ENCODE peak calls at places on chromosomes 7 and 10, in eight cellular contexts. B is IMR-90, H is A549, V is SK-N-SH, T is GM12878, U is K562, C is H1, P is HepG2. E is an unnamed sample.

GRCh38 chr7:142280263-142280662 is 22.4 kb upstream of the PRSS58 start:
- DNase-seq in B (no peak), H (no peak), V (no peak), T (no peak), U (no peak), C (no peak), P (no peak), E (no peak)

GRCh38 chr10:132257271-132257670 is 50.5 kb downstream of the STK32C start:
- DNase-seq in B (peak), H (no peak), V (peak), T (no peak), U (peak), C (no peak), P (no peak), E (no peak)

GRCh38 chr10:103433858-103434257 is 18.3 kb downstream of the CALHM2 start:
- DNase-seq in B (no peak), H (no peak), V (no peak), T (no peak), U (no peak), C (no peak), P (no peak), E (no peak)

GRCh38 chr7:15737586-15737985 is 51.1 kb upstream of the MEOX2 start:
- DNase-seq in B (no peak), H (no peak), V (no peak), T (no peak), U (no peak), C (no peak), P (no peak), E (no peak)

GRCh38 chr10:100186253-100186780 is 488 bp upstream of the ERLIN1 start:
- DNase-seq in B (peak), H (peak), V (peak), T (peak), U (peak), C (no peak), P (no peak), E (no peak)

GRCh38 chr10:68271104-68271882 is 39.4 kb upstream of the ATOH7 start:
- DNase-seq in B (peak), H (no peak), V (no peak), T (no peak), U (no peak), C (no peak), P (no peak), E (no peak)

GRCh38 chr7:132933076-132933466 is 148.8 kb downstream of the CHCHD3 start:
- DNase-seq in B (peak), H (no peak), V (no peak), T (no peak), U (no peak), C (no peak), P (no peak), E (no peak)

GRCh38 chr7:66804001-66804400 is 63.5 kb downstream of the RABGEF1 start:
- DNase-seq in B (no peak), H (no peak), V (no peak), T (no peak), U (no peak), C (no peak), P (no peak), E (no peak)

GRCh38 chr10:132657127-132657706 is 119.6 kb downstream of the INPP5A start:
- DNase-seq in B (no peak), H (no peak), V (no peak), T (no peak), U (no peak), C (no peak), P (no peak), E (no peak)

GRCh38 chr7:105678811-105679495 is 97.7 kb upstream of the EFCAB10 start:
- DNase-seq in B (peak), H (no peak), V (no peak), T (no peak), U (no peak), C (no peak), P (no peak), E (no peak)

GRCh38 chr10:8404721-8405120 is 350.2 kb downstream of the GATA3 start:
- DNase-seq in B (no peak), H (no peak), V (no peak), T (peak), U (no peak), C (no peak), P (no peak), E (no peak)

GRCh38 chr7:36692444-36692843 is 31.9 kb downstream of the AOAH start:
- DNase-seq in B (no peak), H (no peak), V (no peak), T (no peak), U (no peak), C (no peak), P (no peak), E (no peak)

GRCh38 chr10:95650232-95650631 is 6.3 kb downstream of the ALDH18A1 start:
- DNase-seq in B (no peak), H (no peak), V (no peak), T (no peak), U (no peak), C (no peak), P (no peak), E (no peak)

GRCh38 chr7:67301667-67302066 is 305.0 kb downstream of the TYW1 start:
- DNase-seq in B (peak), H (no peak), V (no peak), T (no peak), U (no peak), C (no peak), P (no peak), E (no peak)

GRCh38 chr10:24238527-24239247 is 29.7 kb downstream of the KIAA1217 start:
- DNase-seq in B (no peak), H (no peak), V (no peak), T (no peak), U (no peak), C (no peak), P (no peak), E (no peak)

GRCh38 chr10:70740441-70741288 is 44.5 kb downstream of the TBATA start:
- DNase-seq in B (no peak), H (no peak), V (no peak), T (no peak), U (no peak), C (no peak), P (no peak), E (no peak)

GRCh38 chr7:42494722-42495121 is 257.7 kb upstream of the GLI3 start:
- DNase-seq in B (no peak), H (no peak), V (no peak), T (no peak), U (no peak), C (no peak), P (no peak), E (no peak)

GRCh38 chr7:42494199-42494710 is 257.2 kb upstream of the GLI3 start:
- DNase-seq in B (no peak), H (no peak), V (no peak), T (no peak), U (no peak), C (no peak), P (no peak), E (no peak)

GRCh38 chr7:42495251-42495650 is 258.2 kb upstream of the GLI3 start:
- DNase-seq in B (no peak), H (no peak), V (no peak), T (no peak), U (no peak), C (no peak), P (no peak), E (no peak)

GRCh38 chr7:42492895-42493294 is 255.9 kb upstream of the GLI3 start:
- DNase-seq in B (no peak), H (no peak), V (no peak), T (no peak), U (no peak), C (no peak), P (no peak), E (no peak)

GRCh38 chr7:42493436-42494198 is 256.6 kb upstream of the GLI3 start:
- DNase-seq in B (peak), H (peak), V (peak), T (no peak), U (peak), C (peak), P (no peak), E (no peak)
- H3K4me3 ChIP-seq in B (peak), H (peak), V (peak), T (no peak), U (peak), C (peak), P (no peak), E (no peak)

GRCh38 chr7:144515430-144515829 is 111.9 kb upstream of the NOBOX start:
- DNase-seq in B (no peak), H (no peak), V (no peak), T (no peak), U (no peak), C (no peak), P (no peak), E (no peak)

GRCh38 chr7:144516729-144517128 is 113.2 kb upstream of the NOBOX start:
- DNase-seq in B (no peak), H (no peak), V (no peak), T (no peak), U (no peak), C (no peak), P (no peak), E (no peak)

GRCh38 chr7:144508702-144509101 is 105.2 kb upstream of the NOBOX start:
- DNase-seq in B (no peak), H (no peak), V (no peak), T (peak), U (no peak), C (no peak), P (no peak), E (no peak)

GRCh38 chr7:144517762-144518161 is 114.3 kb upstream of the NOBOX start:
- DNase-seq in B (no peak), H (no peak), V (no peak), T (no peak), U (no peak), C (no peak), P (no peak), E (no peak)

DNA sequence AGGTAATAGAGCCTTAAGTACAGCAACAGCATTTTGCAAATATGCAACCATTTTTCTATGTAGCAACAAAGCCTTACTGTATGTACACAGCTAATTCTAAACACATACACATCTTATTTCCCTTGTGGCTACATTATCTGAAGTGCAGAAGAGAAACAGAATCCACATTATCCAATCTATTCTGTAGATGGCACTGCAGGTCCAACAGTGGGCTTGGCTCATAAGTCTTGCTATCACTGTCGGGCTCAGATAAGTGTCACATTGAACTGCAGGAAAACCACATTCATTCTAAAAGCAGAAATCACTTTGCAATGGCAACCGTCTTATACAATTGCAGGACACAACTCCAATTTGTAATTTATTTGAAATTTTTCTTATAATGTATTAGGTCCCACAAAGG is 109.8 kb upstream of the NOBOX start:
- DNase-seq in B (no peak), H (peak), V (no peak), T (peak), U (no peak), C (no peak), P (no peak), E (peak)
- TF ChIP-seq RAD21 in B (no peak), H (peak), V (peak), T (peak), U (peak), C (peak), P (no peak), E (peak)

GRCh38 chr7:12690041-12690878 is 2.8 kb downstream of the ARL4A start:
- DNase-seq in B (no peak), H (no peak), V (no peak), T (no peak), U (no peak), C (no peak), P (no peak), E (no peak)
- H3K4me3 ChIP-seq in B (no peak), H (peak), V (no peak), T (no peak), U (peak), C (no peak), P (peak), E (no peak)

GRCh38 chr7:38438938-38439337 is 165.5 kb upstream of the TARP start:
- DNase-seq in B (no peak), H (no peak), V (no peak), T (no peak), U (no peak), C (no peak), P (no peak), E (no peak)
- TF ChIP-seq RAD21 in B (no peak), H (no peak), V (no peak), T (no peak), U (no peak), C (no peak), P (no peak), E (no peak)

GRCh38 chr7:84735021-84735420 is 451.8 kb downstream of the SEMA3D start:
- DNase-seq in B (no peak), H (no peak), V (no peak), T (no peak), U (no peak), C (no peak), P (no peak), E (no peak)

GRCh38 chr7:84729284-84729683 is 457.6 kb downstream of the SEMA3D start:
- DNase-seq in B (peak), H (peak), V (no peak), T (no peak), U (no peak), C (no peak), P (no peak), E (no peak)
- H3K4me3 ChIP-seq in B (no peak), H (no peak), V (no peak), T (no peak), U (no peak), C (no peak), P (no peak), E (no peak)

GRCh38 chr10:125000366-125001312 is 58.7 kb downstream of the ZRANB1 start:
- DNase-seq in B (peak), H (no peak), V (peak), T (no peak), U (no peak), C (no peak), P (no peak), E (no peak)
- TF ChIP-seq RAD21 in B (peak), H (no peak), V (peak), T (no peak), U (no peak), C (peak), P (no peak), E (peak)

GRCh38 chr7:94367940-94368339 is 26.8 kb upstream of the COL1A2 start:
- DNase-seq in B (peak), H (no peak), V (no peak), T (no peak), U (no peak), C (no peak), P (no peak), E (no peak)

GRCh38 chr7:94366827-94367226 is 27.9 kb upstream of the COL1A2 start:
- DNase-seq in B (no peak), H (no peak), V (no peak), T (no peak), U (no peak), C (no peak), P (no peak), E (no peak)

GRCh38 chr7:94366163-94366562 is 28.5 kb upstream of the COL1A2 start:
- DNase-seq in B (no peak), H (no peak), V (no peak), T (no peak), U (no peak), C (no peak), P (no peak), E (no peak)

GRCh38 chr7:94364816-94365215 is 29.9 kb upstream of the COL1A2 start:
- DNase-seq in B (no peak), H (no peak), V (no peak), T (no peak), U (no peak), C (no peak), P (no peak), E (no peak)

DNA sequence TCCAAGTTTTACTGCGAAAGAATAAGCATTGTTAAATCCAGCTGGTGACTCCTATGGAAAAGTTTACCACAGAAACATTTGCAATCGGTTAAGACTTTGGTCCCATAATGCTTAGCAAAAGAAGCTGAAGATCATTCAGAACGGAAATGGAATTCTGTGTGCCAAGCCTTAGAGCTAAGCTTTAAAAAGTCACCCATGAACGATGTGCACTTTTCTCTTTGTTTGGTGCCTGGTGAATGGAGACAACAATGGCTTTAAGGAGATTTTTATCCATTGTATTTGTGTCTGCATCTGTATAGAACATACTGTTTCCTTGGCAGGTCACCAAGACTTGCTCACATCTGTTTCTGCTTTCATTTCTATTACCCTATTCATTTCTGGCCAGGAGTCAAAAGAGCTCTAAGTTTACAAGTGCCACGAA is 26.3 kb upstream of the COL1A2 start:
- DNase-seq in B (peak), H (no peak), V (peak), T (no peak), U (no peak), C (no peak), P (no peak), E (no peak)
- H3K4me3 ChIP-seq in B (peak), H (no peak), V (peak), T (no peak), U (no peak), C (no peak), P (no peak), E (no peak)

DNA sequence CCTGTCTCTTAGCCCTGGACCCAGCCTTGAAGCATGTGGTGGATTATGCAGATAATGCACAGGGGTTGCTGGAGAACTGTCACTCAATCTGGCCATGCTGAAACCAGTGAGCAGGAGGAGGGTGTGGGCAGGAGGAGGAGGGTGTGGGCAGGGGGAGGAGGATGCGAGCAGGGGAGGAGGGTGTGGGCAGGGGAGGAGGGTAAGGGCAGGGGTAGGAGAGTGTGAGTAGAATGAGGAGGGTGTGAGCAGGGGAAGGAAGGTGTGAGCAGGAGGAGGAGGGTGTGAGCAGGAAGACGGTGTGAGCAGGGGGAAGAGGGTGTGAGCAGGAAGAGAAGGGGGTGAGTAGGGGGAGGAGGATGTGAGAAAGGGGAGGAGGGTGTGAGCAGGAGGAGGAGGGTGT is 18.8 kb downstream of the CAMK2B start:
- DNase-seq in B (no peak), H (no peak), V (no peak), T (no peak), U (no peak), C (no peak), P (no peak), E (no peak)
- TF ChIP-seq RAD21 in B (no peak), H (no peak), V (no peak), T (no peak), U (no peak), C (no peak), P (no peak), E (no peak)

E was measured in HCT116.